ENCODE peak calls at places on chromosomes 6 and 20, in six cellular contexts. Z, Y, U, R, Q and O are unnamed samples.

GRCh38 chr20:47498606-47499005 is 3.1 kb upstream of the NCOA3 start:
- DNase-seq in R (no peak), Y (peak; percentile 46), Z (no peak), U (no peak), Q (no peak), O (no peak)

GRCh38 chr6:414447-414846 is 22.9 kb downstream of the IRF4 start:
- DNase-seq in R (no peak), Z (no peak), Q (no peak), U (no peak), Y (peak; percentile 41), O (no peak)

GRCh38 chr6:116561377-116562018 is 7.9 kb downstream of the CALHM4 start:
- DNase-seq in Z (peak; percentile 71), R (peak; percentile 79), Q (peak; percentile 37), U (peak; percentile 73), Y (peak; percentile 69), O (peak; percentile 55)

GRCh38 chr6:31005249-31006020 is 4.8 kb upstream of the MUC22 start:
- DNase-seq in Z (no peak), Y (peak; percentile 37), U (no peak), R (no peak), Q (no peak), O (no peak)

GRCh38 chr6:40399888-40400468 is 187.2 kb downstream of the LRFN2 start:
- DNase-seq in Q (no peak), Z (no peak), Y (no peak), U (no peak), R (no peak), O (no peak)

GRCh38 chr6:170459451-170459850 is 93.7 kb downstream of the PSMB1 start:
- DNase-seq in Q (no peak), Z (no peak), Y (peak; percentile 69), R (no peak), U (no peak), O (peak; percentile 5)

GRCh38 chr6:169950558-169950957 is 199.1 kb downstream of the ERMARD start:
- DNase-seq in Q (no peak), U (no peak), Z (no peak), Y (peak; percentile 29), R (no peak), O (peak; percentile 22)

GRCh38 chr6:155132617-155133016 is 131.2 kb upstream of the CLDN20 start:
- DNase-seq in U (no peak), Z (no peak), Q (no peak), Y (no peak), R (no peak), O (no peak)